ENCODE peak calls at places on chromosomes 7 and 10, in four cellular contexts. S is WERI-Rb-1, X is thoracic aorta, H is uterus. Z is an unnamed sample.

GRCh38 chr7:99102361-99102760 is 41.5 kb downstream of the SMURF1 start:
- DNase-seq in S (no peak), X (no peak), H (no peak), Z (no peak)

GRCh38 chr7:137717811-137718271 is 128.9 kb downstream of the DGKI start:
- DNase-seq in S (no peak), X (no peak), H (no peak), Z (no peak)

GRCh38 chr7:34155225-34155908 is 250.0 kb downstream of the BMPER start:
- DNase-seq in S (no peak), X (no peak), H (peak; percentile 51), Z (no peak)

GRCh38 chr10:122468923-122469781 is 7.8 kb downstream of the HTRA1 start:
- DNase-seq in S (no peak), X (no peak), H (peak; percentile 76), Z (no peak)

GRCh38 chr7:4189151-4189570 is 492.9 kb upstream of the FOXK1 start:
- DNase-seq in S (no peak), X (peak; percentile 68), H (peak; percentile 84), Z (peak; percentile 38)

GRCh38 chr10:72245949-72246525 is 27.7 kb upstream of the DDIT4 start:
- DNase-seq in S (no peak), X (no peak), H (no peak), Z (no peak)

GRCh38 chr10:42928064-42928463 is 145.5 kb downstream of the BMS1 start:
- DNase-seq in S (no peak), X (no peak), H (no peak), Z (no peak)

GRCh38 chr10:80281784-80282505 is 7.5 kb downstream of the MAT1A start:
- DNase-seq in S (no peak), X (no peak), H (no peak), Z (no peak)

GRCh38 chr10:14137391-14137790 is 193.3 kb downstream of the FRMD4A start:
- DNase-seq in S (no peak), X (no peak), H (no peak), Z (no peak)

GRCh38 chr7:79301419-79301818 is 152.0 kb downstream of the MAGI2 start:
- DNase-seq in S (no peak), X (no peak), H (no peak), Z (no peak)

GRCh38 chr10:100186813-100187212 is 984 bp upstream of the ERLIN1 start:
- DNase-seq in S (peak; percentile 77), X (no peak), H (no peak), Z (no peak)

GRCh38 chr10:110214380-110214826 is 7.0 kb downstream of the MXI1 start:
- DNase-seq in S (no peak), X (no peak), H (no peak), Z (no peak)

GRCh38 chr7:47816647-47817046 is 131.6 kb downstream of the PKD1L1 start:
- DNase-seq in S (no peak), X (no peak), H (no peak), Z (no peak)

GRCh38 chr10:47165711-47166404 is 134.1 kb upstream of the GDF10 start:
- DNase-seq in S (no peak), X (no peak), H (peak; percentile 54), Z (peak; percentile 30)

GRCh38 chr7:38398725-38399321 is 125.4 kb upstream of the TARP start:
- DNase-seq in S (peak; percentile 41), X (no peak), H (peak; percentile 36), Z (no peak)

GRCh38 chr7:1290262-1291039 is 57.8 kb downstream of the UNCX start:
- DNase-seq in S (no peak), X (no peak), H (no peak), Z (no peak)

GRCh38 chr10:100163704-100164621 is 21.9 kb downstream of the ERLIN1 start:
- DNase-seq in S (no peak), X (no peak), H (no peak), Z (no peak)

GRCh38 chr7:44637788-44638594 is 31.6 kb downstream of the OGDH start:
- DNase-seq in S (no peak), X (no peak), H (peak; percentile 35), Z (no peak)

GRCh38 chr10:44386546-44387052 is 1.7 kb upstream of the CXCL12 start:
- DNase-seq in S (peak; percentile 55), X (no peak), H (peak; percentile 68), Z (peak; percentile 39)

GRCh38 chr7:152158801-152159587 is 133.5 kb downstream of the GALNT11 start:
- DNase-seq in S (no peak), X (no peak), H (no peak), Z (no peak)

GRCh38 chr10:110429301-110429700 is 68.4 kb upstream of the DUSP5 start:
- DNase-seq in S (no peak), X (no peak), H (no peak), Z (no peak)

GRCh38 chr10:79246209-79246581 is 101.1 kb upstream of the PPIF start:
- DNase-seq in S (no peak), X (peak; percentile 79), H (peak; percentile 58), Z (peak; percentile 93)

GRCh38 chr10:60810437-60811182 is 32.3 kb downstream of the CDK1 start:
- DNase-seq in S (no peak), X (no peak), H (no peak), Z (no peak)
- H3K27ac ChIP-seq in S (no peak overlapping the region), X (no peak overlapping the region), H (peak overlapping the region; percentile 87), Z (peak overlapping the region; percentile 71)

GRCh38 chr7:26188291-26188999 is 12.1 kb downstream of the HNRNPA2B1 start:
- DNase-seq in S (no peak), X (no peak), H (no peak), Z (no peak)
- H3K27ac ChIP-seq in S (peak overlapping the region; percentile 38), X (no peak overlapping the region), H (no peak overlapping the region), Z (no peak overlapping the region)

DNA sequence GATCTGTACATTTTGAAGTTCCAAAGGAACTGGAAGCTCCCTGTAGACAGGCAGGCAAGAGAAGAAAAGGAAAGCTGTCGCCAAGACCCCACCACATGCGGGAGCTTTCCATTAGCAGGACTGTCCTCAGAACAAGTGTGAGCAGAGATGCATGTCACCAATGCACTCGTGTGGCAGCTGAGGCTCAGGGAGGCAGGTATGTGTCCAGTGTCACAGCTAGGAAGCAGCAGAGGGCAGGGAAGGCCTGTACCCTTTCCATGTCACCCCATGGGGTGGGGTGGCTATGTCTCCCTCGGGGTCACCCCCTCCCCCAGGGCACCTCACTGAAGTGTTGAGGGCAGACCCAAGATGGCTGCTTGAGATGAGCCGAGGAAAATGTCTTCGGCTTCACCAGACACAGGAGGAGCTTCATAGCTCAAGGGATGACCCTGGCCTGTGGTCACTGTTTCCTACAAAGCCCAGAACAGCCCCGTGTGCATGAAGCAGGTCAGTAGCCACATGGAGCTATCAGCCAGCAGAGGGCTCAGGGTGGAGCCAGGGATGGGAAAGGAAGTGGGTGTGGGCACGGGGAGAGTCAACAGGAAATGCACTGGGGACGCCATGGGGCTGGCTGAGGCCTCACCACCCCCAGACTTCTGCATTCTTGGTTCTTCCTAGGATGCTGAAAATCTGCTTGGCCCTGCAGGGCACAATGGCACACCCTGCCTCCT is 96.6 kb downstream of the FAM53B start:
- DNase-seq in S (peak; percentile 45), X (no peak), H (no peak), Z (no peak)
- H3K27ac ChIP-seq in S (no peak overlapping the region), X (peak overlapping the region; percentile 57), H (peak overlapping the region; percentile 84), Z (peak overlapping the region; percentile 98)

GRCh38 chr10:60235001-60235400 is 154.7 kb downstream of the ANK3 start:
- DNase-seq in S (no peak), X (no peak), H (no peak), Z (no peak)
- H3K27ac ChIP-seq in S (no peak overlapping the region), X (no peak overlapping the region), H (no peak overlapping the region), Z (no peak overlapping the region)

GRCh38 chr10:3827768-3828403 is 42.9 kb upstream of the KLF6 start:
- DNase-seq in S (no peak), X (no peak), H (no peak), Z (no peak)
- H3K27ac ChIP-seq in S (no peak overlapping the region), X (peak overlapping the region; percentile 78), H (peak overlapping the region; percentile 87), Z (no peak overlapping the region)

GRCh38 chr10:21022821-21023220 is 125.7 kb upstream of the NEBL start:
- DNase-seq in S (no peak), X (no peak), H (no peak), Z (no peak)
- H3K27ac ChIP-seq in S (no peak overlapping the region), X (no peak overlapping the region), H (no peak overlapping the region), Z (no peak overlapping the region)

GRCh38 chr7:155618708-155619633 is 25.5 kb upstream of the RBM33 start:
- DNase-seq in S (no peak), X (no peak), H (no peak), Z (no peak)
- H3K27ac ChIP-seq in S (no peak overlapping the region), X (no peak overlapping the region), H (no peak overlapping the region), Z (no peak overlapping the region)